ENCODE peak calls at places on chromosomes 3 and 15, in ten cellular contexts. C, N, M, T, Z, Y, R, E, I and L are unnamed samples.
A peak's percentile ranks its signal among the peaks of the same experiment; 100 is the strongest.

GRCh38 chr3:67033091-67033490 is 35.0 kb downstream of the KBTBD8 start:
- DNase-seq in I (no peak), Z (no peak), R (no peak), M (no peak), Y (no peak), C (no peak), E (no peak), T (no peak), N (no peak), L (no peak)

GRCh38 chr3:58994746-58995330 is 55.0 kb downstream of the CFAP20DC start:
- DNase-seq in Z (peak; percentile 42), N (peak; percentile 79), T (peak; percentile 41), M (peak; percentile 42), C (peak; percentile 73), R (peak; percentile 38), I (no peak), E (peak; percentile 33), Y (no peak), L (peak; percentile 53)

GRCh38 chr3:20930034-20930433 is 744.0 kb upstream of the SGO1 start:
- DNase-seq in R (peak; percentile 55), N (no peak), E (peak; percentile 26), Z (no peak), Y (no peak), I (no peak), T (no peak), C (peak; percentile 42), M (no peak), L (no peak)

GRCh38 chr3:182284793-182285192 is 508.5 kb upstream of the ATP11B start:
- DNase-seq in Y (no peak), T (no peak), C (no peak), Z (no peak), N (no peak), I (no peak), E (no peak), R (no peak), M (no peak), L (no peak)

GRCh38 chr3:97821413-97821809 is 400 bp upstream of the CRYBG3 start:
- DNase-seq in T (peak; percentile 5), Y (no peak), M (peak; percentile 39), I (peak; percentile 38), R (no peak), C (no peak), N (no peak), E (peak; percentile 43), Z (no peak), L (no peak)

GRCh38 chr15:85477730-85478129 is 97.3 kb downstream of the AKAP13 start:
- DNase-seq in Y (peak; percentile 38), I (no peak), T (peak; percentile 40), E (no peak), Z (no peak), N (peak; percentile 86), R (no peak), C (no peak), M (no peak), L (no peak)

GRCh38 chr3:155270485-155271342 is 22.8 kb downstream of the STRIT1 start:
- DNase-seq in N (no peak), Z (no peak), C (no peak), I (no peak), E (no peak), R (peak; percentile 11), T (no peak), Y (no peak), M (no peak), L (no peak)

GRCh38 chr15:64141798-64142512 is 9.6 kb upstream of the SNX22 start:
- DNase-seq in Z (no peak), M (no peak), N (no peak), Y (no peak), E (no peak), C (no peak), T (no peak), I (no peak), R (no peak), L (no peak)

GRCh38 chr3:197792019-197792647 is 1.1 kb downstream of the LRCH3 start:
- DNase-seq in E (no peak), M (no peak), Y (no peak), I (no peak), C (no peak), T (no peak), R (peak; percentile 21), Z (no peak), N (no peak), L (no peak)

GRCh38 chr3:55664387-55664786 is 177.3 kb upstream of the WNT5A start:
- DNase-seq in R (no peak), M (no peak), C (peak; percentile 90), Y (no peak), I (no peak), T (no peak), E (no peak), N (no peak), Z (no peak), L (no peak)

DNA sequence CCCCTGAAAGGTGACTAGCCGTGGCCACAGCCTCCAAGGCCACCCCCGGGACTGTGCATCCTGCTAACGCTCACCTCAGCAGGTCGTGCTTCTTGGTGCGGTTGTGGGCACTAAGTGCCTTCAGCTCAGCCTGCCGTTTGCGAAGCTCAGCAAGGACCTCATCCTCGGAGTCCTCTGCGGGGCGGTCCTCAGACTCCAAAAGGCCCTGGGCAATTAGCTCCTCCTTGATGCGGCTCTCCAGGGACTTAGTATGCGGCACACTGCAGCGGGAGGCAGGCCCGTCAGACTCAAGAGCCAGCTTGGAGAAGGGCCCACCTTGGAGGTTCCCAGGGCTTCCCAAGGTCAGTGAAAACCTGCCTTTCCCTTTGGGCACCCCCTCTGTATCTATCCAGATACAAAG is 8.3 kb downstream of the TADA3 start:
- DNase-seq in Z (no peak), E (no peak), R (no peak), M (no peak), C (no peak), N (no peak), T (no peak), Y (no peak), I (no peak), L (no peak)
- TF ChIP-seq CTCF in Z (no peak), E (no peak), R (no peak), M (no peak), C (no peak), N (no peak), T (no peak), Y (no peak), I (no peak), L (no peak)

DNA sequence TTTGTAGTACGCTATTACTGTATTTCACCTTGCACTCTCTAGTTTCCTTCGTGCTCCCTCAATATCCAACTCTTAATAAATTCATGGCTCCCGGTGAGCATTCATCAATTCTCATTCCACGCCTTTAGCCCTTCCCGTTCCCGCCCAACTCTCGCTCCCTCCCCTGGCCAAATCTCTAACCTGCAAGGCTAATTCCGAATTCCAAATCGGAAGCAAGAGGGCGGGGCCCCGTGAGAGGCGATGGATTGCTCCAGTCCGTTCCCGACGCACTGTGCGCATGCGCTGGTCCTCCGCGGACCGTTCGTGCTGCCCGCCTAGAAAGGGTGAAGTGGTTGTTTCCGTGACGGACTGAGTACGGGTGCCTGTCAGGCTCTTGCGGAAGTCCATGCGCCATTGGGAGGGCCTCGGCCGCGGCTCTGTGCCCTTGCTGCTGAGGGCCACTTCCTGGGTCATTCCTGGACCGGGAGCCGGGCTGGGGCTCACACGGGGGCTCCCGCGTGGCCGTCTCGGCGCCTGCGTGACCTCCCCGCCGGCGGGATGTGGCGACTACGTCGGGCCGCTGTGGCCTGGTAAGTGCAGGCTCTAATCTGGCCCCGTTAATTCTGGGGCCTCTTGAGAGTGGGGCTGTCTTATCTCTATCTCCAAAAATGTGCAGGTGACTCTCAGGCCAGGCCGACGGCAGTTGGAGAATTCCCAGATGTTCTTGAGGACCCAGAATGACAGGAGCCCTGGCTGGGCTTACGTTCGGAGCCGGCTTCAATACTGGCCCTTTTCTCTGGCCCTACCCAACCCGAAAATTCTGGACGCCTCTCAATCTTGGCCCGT is at the start of gene OPA1:
- DNase-seq in T (peak; percentile 91), C (peak; percentile 100), I (peak; percentile 98), N (peak; percentile 99), R (peak; percentile 96), E (peak; percentile 97), Y (peak; percentile 98), Z (peak; percentile 97), M (peak; percentile 98), L (peak; percentile 94)
- TF ChIP-seq CTCF in T (no peak), C (peak; percentile 45), I (peak; percentile 47), N (peak; percentile 28), R (no peak), E (no peak), Y (no peak), Z (peak; percentile 32), M (peak; percentile 30), L (no peak)

GRCh38 chr15:65862682-65863081 is 6.6 kb upstream of the RAB11A start:
- DNase-seq in I (no peak), Z (no peak), N (peak; percentile 56), C (peak; percentile 79), Y (no peak), M (no peak), R (peak; percentile 78), T (peak; percentile 82), E (peak; percentile 38), L (peak; percentile 54)
- TF ChIP-seq CTCF in I (peak; percentile 51), Z (peak; percentile 30), N (peak; percentile 47), C (peak; percentile 66), Y (peak; percentile 54), M (peak; percentile 39), R (peak; percentile 87), T (peak; percentile 51), E (peak; percentile 6), L (peak; percentile 43)

GRCh38 chr3:65733459-65733858 is 305.3 kb downstream of the MAGI1 start:
- DNase-seq in C (no peak), Y (no peak), Z (no peak), R (no peak), N (no peak), E (no peak), T (no peak), M (no peak), I (no peak), L (no peak)

GRCh38 chr3:65730449-65730848 is 308.3 kb downstream of the MAGI1 start:
- DNase-seq in I (no peak), Z (no peak), E (no peak), R (no peak), N (no peak), M (no peak), T (no peak), Y (no peak), C (no peak), L (no peak)

GRCh38 chr3:65729973-65730372 is 308.7 kb downstream of the MAGI1 start:
- DNase-seq in N (peak; percentile 76), M (no peak), Z (no peak), Y (no peak), E (no peak), T (no peak), I (no peak), C (no peak), R (no peak), L (no peak)

GRCh38 chr3:65734382-65734781 is 304.3 kb downstream of the MAGI1 start:
- DNase-seq in C (no peak), I (no peak), Y (no peak), Z (no peak), R (no peak), N (no peak), T (no peak), E (no peak), M (no peak), L (no peak)

GRCh38 chr3:65732060-65732933 is 306.4 kb downstream of the MAGI1 start:
- DNase-seq in N (peak; percentile 80), I (no peak), C (peak; percentile 85), R (peak; percentile 49), Y (no peak), T (peak; percentile 33), Z (peak; percentile 42), M (peak; percentile 23), E (peak; percentile 38), L (peak; percentile 67)
- TF ChIP-seq CTCF in N (peak; percentile 82), I (peak; percentile 85), C (peak; percentile 84), R (peak; percentile 86), Y (peak; percentile 36), T (peak; percentile 59), Z (peak; percentile 79), M (peak; percentile 81), E (peak; percentile 68), L (peak; percentile 74)